ENCODE peak calls at places on chromosomes 12 and 14, in ten cellular contexts. K is tibial nerve, T is H1, W is transverse colon, U is gastrocnemius medialis, O is adrenal gland, Z is HepG2, C is right lobe of liver, P is A549, V is GM12891. L is an unnamed sample.
A peak's percentile ranks its signal among the peaks of the same experiment; 100 is the strongest.

GRCh38 chr14:64920465-64920864 is 6.2 kb downstream of the CHURC1 start:
- DNase-seq in V (no peak), K (no peak), U (no peak), W (no peak), Z (no peak), O (no peak), C (no peak), P (no peak), T (no peak), L (no peak)

GRCh38 chr12:117377758-117378157 is 16.3 kb upstream of the NOS1 start:
- DNase-seq in Z (no peak), P (no peak), C (no peak), V (no peak), K (no peak), U (peak; percentile 36), O (no peak), T (no peak), W (no peak), L (no peak)

GRCh38 chr14:76919811-76920571 is 93.8 kb downstream of the LRRC74A start:
- DNase-seq in T (no peak), W (peak; percentile 35), U (peak; percentile 47), O (peak; percentile 49), V (no peak), P (no peak), Z (peak; percentile 20), C (no peak), K (no peak), L (no peak)

GRCh38 chr14:73477618-73478266 is 13.0 kb upstream of the RIOX1 start:
- DNase-seq in V (no peak), K (no peak), W (no peak), C (no peak), Z (no peak), U (no peak), P (no peak), T (no peak), O (no peak), L (no peak)

GRCh38 chr14:44374906-44375305 is 132.2 kb downstream of the FSCB start:
- DNase-seq in W (no peak), U (no peak), K (no peak), P (no peak), C (no peak), O (no peak), V (no peak), Z (no peak), T (no peak), L (no peak)

GRCh38 chr12:120115692-120116442 is 686 bp downstream of the RAB35 start:
- DNase-seq in T (peak; percentile 65), W (peak; percentile 53), O (peak; percentile 45), U (peak; percentile 42), C (no peak), V (no peak), P (peak; percentile 63), K (no peak), Z (peak; percentile 41), L (peak; percentile 59)

GRCh38 chr12:51269174-51270066 is 795 bp downstream of the SMAGP start:
- DNase-seq in V (peak; percentile 46), O (peak; percentile 54), U (no peak), W (peak; percentile 84), C (peak; percentile 77), Z (peak; percentile 54), P (peak; percentile 76), T (peak; percentile 87), K (no peak), L (no peak)

GRCh38 chr12:77062846-77063461 is 2.4 kb downstream of the E2F7 start:
- DNase-seq in P (no peak), U (no peak), Z (no peak), V (no peak), K (no peak), T (no peak), C (no peak), O (peak; percentile 9), W (no peak), L (peak; percentile 44)

GRCh38 chr14:85934123-85934885 is 404.4 kb downstream of the FLRT2 start:
- DNase-seq in C (no peak), O (no peak), P (peak; percentile 13), W (peak; percentile 23), T (no peak), U (no peak), V (peak; percentile 13), Z (peak; percentile 15), K (no peak), L (peak; percentile 3)

GRCh38 chr14:63362305-63362914 is 43.7 kb upstream of the GPHB5 start:
- DNase-seq in C (no peak), P (no peak), K (no peak), T (no peak), W (peak; percentile 13), O (no peak), Z (no peak), V (no peak), U (no peak), L (no peak)

GRCh38 chr14:88599321-88599720 is 36.5 kb downstream of the ZC3H14 start:
- DNase-seq in K (no peak), P (no peak), C (no peak), Z (no peak), O (no peak), W (no peak), T (no peak), V (no peak), U (no peak), L (no peak)

GRCh38 chr12:109863961-109864712 is 16.2 kb downstream of the GLTP start:
- DNase-seq in W (peak; percentile 75), K (no peak), O (peak; percentile 56), U (no peak), Z (peak; percentile 97), V (no peak), C (peak; percentile 71), P (no peak), T (no peak), L (no peak)

DNA sequence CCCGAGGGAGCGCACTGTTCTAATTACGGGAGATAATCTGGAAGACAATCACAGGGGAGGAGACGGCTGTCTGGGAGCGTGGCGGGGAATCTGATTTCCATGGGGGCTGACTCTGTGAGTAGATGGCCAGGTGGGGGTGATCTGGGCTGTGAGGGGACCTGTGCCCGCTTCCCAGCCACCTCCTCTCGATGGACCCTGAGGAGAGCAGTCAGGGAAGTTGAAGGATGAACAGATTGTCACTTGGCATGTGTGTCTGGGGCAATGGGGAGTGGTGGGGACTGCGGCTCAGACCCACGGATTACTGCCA is 22.6 kb downstream of the GALNT9 start:
- DNase-seq in W (no peak), C (peak; percentile 32), Z (no peak), V (no peak), T (no peak), U (no peak), P (no peak), O (no peak), K (no peak), L (no peak)
- TF ChIP-seq POLR2A in W (no peak), C (no peak), Z (no peak), V (no peak), T (no peak), U (no peak), P (no peak), O (no peak), K (no peak), L (no peak)

GRCh38 chr12:106302401-106303201 is at the start of gene TCP11L2:
- DNase-seq in P (peak; percentile 69), V (peak; percentile 87), T (peak; percentile 92), K (peak; percentile 86), U (peak; percentile 86), Z (peak; percentile 49), O (peak; percentile 88), W (peak; percentile 92), C (peak; percentile 93), L (peak; percentile 69)
- TF ChIP-seq POLR2A in P (no peak), V (no peak), T (peak; percentile 55), K (peak; percentile 56), U (peak; percentile 92), Z (peak; percentile 56), O (no peak), W (peak; percentile 81), C (no peak), L (no peak)

DNA sequence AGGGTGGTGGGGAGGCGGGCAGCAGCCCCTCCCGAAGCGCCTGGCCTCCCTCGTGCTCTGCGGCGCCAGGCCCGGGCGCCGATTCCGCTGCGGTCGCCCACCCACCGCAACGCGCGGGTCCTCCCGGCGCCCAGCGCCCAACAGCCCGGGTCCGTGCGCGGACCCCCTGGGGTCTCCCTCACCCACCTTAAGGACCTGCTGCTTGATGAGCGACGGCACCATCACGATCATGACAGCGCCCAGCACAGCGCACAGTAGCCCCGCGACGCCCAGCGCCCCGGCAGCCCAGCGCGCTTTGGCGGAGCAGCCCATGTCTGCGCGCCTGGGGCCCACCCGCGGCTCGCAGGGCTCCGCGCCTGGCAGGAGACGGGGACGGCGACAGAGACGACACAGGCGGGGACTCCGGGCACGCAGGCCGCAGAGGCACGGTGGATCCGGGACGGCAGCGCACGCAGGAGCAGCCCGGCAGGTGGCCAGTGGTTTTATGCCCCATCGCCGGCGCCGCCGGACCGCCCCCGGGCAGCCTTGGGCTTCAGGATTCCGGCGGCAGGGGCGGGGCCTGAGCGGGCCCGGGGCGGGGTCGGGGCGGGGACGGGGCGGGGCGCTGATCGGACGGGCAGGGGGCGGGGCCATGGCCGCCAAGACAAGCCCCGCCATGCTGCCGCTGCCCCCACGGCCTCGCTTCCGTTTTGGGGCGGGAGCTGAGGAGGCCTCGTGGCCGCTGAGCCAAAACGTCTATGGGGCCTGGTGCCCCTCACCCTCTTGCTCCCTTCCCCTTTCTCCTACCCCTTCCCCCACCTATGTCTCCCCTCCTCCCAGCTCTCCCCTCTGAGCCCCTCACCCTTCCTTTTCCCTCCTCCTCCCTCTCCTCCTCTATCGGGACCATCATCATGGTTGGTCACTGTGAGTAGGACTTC is at the start of gene SCARB1:
- DNase-seq in V (peak; percentile 95), O (peak; percentile 92), W (peak; percentile 90), T (peak; percentile 88), U (peak; percentile 71), K (peak; percentile 71), Z (peak; percentile 66), P (peak; percentile 85), C (peak; percentile 94), L (peak; percentile 87)
- TF ChIP-seq POLR2A in V (peak; percentile 86), O (peak; percentile 89), W (peak; percentile 47), T (peak; percentile 45), U (peak; percentile 71), K (peak; percentile 76), Z (peak; percentile 98), P (peak; percentile 92), C (peak; percentile 83), L (no peak)

GRCh38 chr12:47904647-47905312 is at the start of gene VDR:
- DNase-seq in W (peak; percentile 88), U (peak; percentile 74), O (peak; percentile 85), T (peak; percentile 87), P (peak; percentile 89), K (peak; percentile 42), Z (peak; percentile 28), V (peak; percentile 85), C (peak; percentile 86), L (peak; percentile 92)
- TF ChIP-seq POLR2A in W (peak; percentile 93), U (peak; percentile 84), O (no peak), T (peak; percentile 71), P (peak; percentile 21), K (peak; percentile 52), Z (no peak), V (no peak), C (peak; percentile 43), L (peak; percentile 40)